ENCODE peak calls at places on chromosomes 4 and X, in eight cellular contexts. One of them, this sample, is unnamed.

GRCh38 chr4:2755821-2756690 is at the start of gene TNIP2:
- DNase-seq in SW 1271: peak; percentile 6
- DNase-seq in breast epithelium: peak; percentile 59
- DNase-seq in neural crest cell: peak; percentile 64
- DNase-seq in NCI-H1092 treated with DMSO at 0.1 percent for 48 hours: peak; percentile 48
- DNase-seq in endothelial cell: peak; percentile 74
- DNase-seq in caudate nucleus: peak; percentile 75
- DNase-seq in EL: peak; percentile 85
- DNase-seq in this sample: peak; percentile 69

GRCh38 chrX:1802912-1803311 is 188.1 kb downstream of the ASMT start:
- DNase-seq in SW 1271: no peak
- DNase-seq in breast epithelium: no peak
- DNase-seq in neural crest cell: no peak
- DNase-seq in NCI-H1092 treated with DMSO at 0.1 percent for 48 hours: no peak
- DNase-seq in endothelial cell: no peak
- DNase-seq in caudate nucleus: no peak
- DNase-seq in EL: no peak
- DNase-seq in this sample: no peak

GRCh38 chrX:134460005-134460860 is at the start of gene HPRT1:
- DNase-seq in SW 1271: no peak
- DNase-seq in breast epithelium: peak; percentile 50
- DNase-seq in neural crest cell: peak; percentile 60
- DNase-seq in NCI-H1092 treated with DMSO at 0.1 percent for 48 hours: peak; percentile 72
- DNase-seq in endothelial cell: peak; percentile 64
- DNase-seq in caudate nucleus: peak; percentile 64
- DNase-seq in EL: peak; percentile 80
- DNase-seq in this sample: peak; percentile 71

GRCh38 chrX:13893826-13894225 is 76.9 kb upstream of the GPM6B start:
- DNase-seq in SW 1271: no peak
- DNase-seq in breast epithelium: no peak
- DNase-seq in neural crest cell: no peak
- DNase-seq in NCI-H1092 treated with DMSO at 0.1 percent for 48 hours: no peak
- DNase-seq in endothelial cell: no peak
- DNase-seq in caudate nucleus: no peak
- DNase-seq in EL: no peak
- DNase-seq in this sample: no peak

GRCh38 chr4:8506373-8507250 is 66.0 kb downstream of the TRMT44 start:
- DNase-seq in SW 1271: no peak
- DNase-seq in breast epithelium: peak; percentile 92
- DNase-seq in neural crest cell: no peak
- DNase-seq in NCI-H1092 treated with DMSO at 0.1 percent for 48 hours: no peak
- DNase-seq in endothelial cell: no peak
- DNase-seq in caudate nucleus: no peak
- DNase-seq in EL: peak; percentile 55
- DNase-seq in this sample: peak; percentile 43

GRCh38 chrX:100659431-100660137 is 15.6 kb downstream of the SRPX2 start:
- DNase-seq in SW 1271: no peak
- DNase-seq in breast epithelium: no peak
- DNase-seq in neural crest cell: no peak
- DNase-seq in NCI-H1092 treated with DMSO at 0.1 percent for 48 hours: peak; percentile 46
- DNase-seq in endothelial cell: no peak
- DNase-seq in caudate nucleus: no peak
- DNase-seq in EL: peak; percentile 9
- DNase-seq in this sample: no peak

GRCh38 chr4:3688018-3688998 is 77.9 kb upstream of the ADRA2C start:
- DNase-seq in SW 1271: no peak
- DNase-seq in breast epithelium: no peak
- DNase-seq in neural crest cell: no peak
- DNase-seq in NCI-H1092 treated with DMSO at 0.1 percent for 48 hours: no peak
- DNase-seq in endothelial cell: no peak
- DNase-seq in caudate nucleus: no peak
- DNase-seq in EL: no peak
- DNase-seq in this sample: no peak

GRCh38 chr4:148780426-148781005 is 338.3 kb upstream of the NR3C2 start:
- DNase-seq in SW 1271: no peak
- DNase-seq in breast epithelium: no peak
- DNase-seq in neural crest cell: no peak
- DNase-seq in NCI-H1092 treated with DMSO at 0.1 percent for 48 hours: no peak
- DNase-seq in endothelial cell: no peak
- DNase-seq in caudate nucleus: no peak
- DNase-seq in EL: no peak
- DNase-seq in this sample: no peak

GRCh38 chr4:169254546-169254983 is 16.2 kb downstream of the SH3RF1 start:
- DNase-seq in SW 1271: no peak
- DNase-seq in breast epithelium: no peak
- DNase-seq in neural crest cell: no peak
- DNase-seq in NCI-H1092 treated with DMSO at 0.1 percent for 48 hours: no peak
- DNase-seq in endothelial cell: no peak
- DNase-seq in caudate nucleus: no peak
- DNase-seq in EL: peak; percentile 90
- DNase-seq in this sample: no peak

GRCh38 chr4:185099024-185099682 is 43.9 kb upstream of the SLC25A4 start:
- DNase-seq in SW 1271: no peak
- DNase-seq in breast epithelium: no peak
- DNase-seq in neural crest cell: no peak
- DNase-seq in NCI-H1092 treated with DMSO at 0.1 percent for 48 hours: no peak
- DNase-seq in endothelial cell: no peak
- DNase-seq in caudate nucleus: no peak
- DNase-seq in EL: no peak
- DNase-seq in this sample: no peak

GRCh38 chrX:132758778-132759177 is 199.7 kb downstream of the HS6ST2 start:
- DNase-seq in SW 1271: no peak
- DNase-seq in breast epithelium: no peak
- DNase-seq in neural crest cell: no peak
- DNase-seq in NCI-H1092 treated with DMSO at 0.1 percent for 48 hours: no peak
- DNase-seq in endothelial cell: no peak
- DNase-seq in caudate nucleus: no peak
- DNase-seq in EL: no peak
- DNase-seq in this sample: no peak

GRCh38 chr4:12724520-12724919 is 759.6 kb downstream of the RAB28 start:
- DNase-seq in SW 1271: no peak
- DNase-seq in breast epithelium: no peak
- DNase-seq in neural crest cell: no peak
- DNase-seq in NCI-H1092 treated with DMSO at 0.1 percent for 48 hours: peak; percentile 11
- DNase-seq in endothelial cell: no peak
- DNase-seq in caudate nucleus: no peak
- DNase-seq in EL: no peak
- DNase-seq in this sample: no peak

GRCh38 chrX:150200820-150201287 is 162.3 kb upstream of the MAMLD1 start:
- DNase-seq in SW 1271: peak; percentile 80
- DNase-seq in breast epithelium: peak; percentile 65
- DNase-seq in neural crest cell: no peak
- DNase-seq in NCI-H1092 treated with DMSO at 0.1 percent for 48 hours: peak; percentile 85
- DNase-seq in endothelial cell: no peak
- DNase-seq in caudate nucleus: no peak
- DNase-seq in EL: peak; percentile 98
- DNase-seq in this sample: no peak

GRCh38 chrX:131271826-131272225 is 17.3 kb downstream of the IGSF1 start:
- DNase-seq in SW 1271: no peak
- DNase-seq in breast epithelium: no peak
- DNase-seq in neural crest cell: no peak
- DNase-seq in NCI-H1092 treated with DMSO at 0.1 percent for 48 hours: no peak
- DNase-seq in endothelial cell: no peak
- DNase-seq in caudate nucleus: no peak
- DNase-seq in EL: no peak
- DNase-seq in this sample: no peak

GRCh38 chr4:13535118-13535517 is 9.2 kb downstream of the NKX3-2 start:
- DNase-seq in SW 1271: no peak
- DNase-seq in breast epithelium: no peak
- DNase-seq in neural crest cell: no peak
- DNase-seq in NCI-H1092 treated with DMSO at 0.1 percent for 48 hours: no peak
- DNase-seq in endothelial cell: no peak
- DNase-seq in caudate nucleus: no peak
- DNase-seq in EL: no peak
- DNase-seq in this sample: no peak

GRCh38 chr4:41877020-41877796 is 58.0 kb upstream of the TMEM33 start:
- DNase-seq in SW 1271: no peak
- DNase-seq in breast epithelium: no peak
- DNase-seq in neural crest cell: no peak
- DNase-seq in NCI-H1092 treated with DMSO at 0.1 percent for 48 hours: no peak
- DNase-seq in endothelial cell: no peak
- DNase-seq in caudate nucleus: no peak
- DNase-seq in EL: no peak
- DNase-seq in this sample: no peak

GRCh38 chr4:158649111-158649680 is 22.5 kb downstream of the C4orf46 start:
- DNase-seq in SW 1271: no peak
- DNase-seq in breast epithelium: no peak
- DNase-seq in neural crest cell: no peak
- DNase-seq in NCI-H1092 treated with DMSO at 0.1 percent for 48 hours: no peak
- DNase-seq in endothelial cell: no peak
- DNase-seq in caudate nucleus: no peak
- DNase-seq in EL: peak; percentile 14
- DNase-seq in this sample: no peak

GRCh38 chr4:114366368-114366767 is 232.2 kb upstream of the UGT8 start:
- DNase-seq in SW 1271: no peak
- DNase-seq in breast epithelium: no peak
- DNase-seq in neural crest cell: no peak
- DNase-seq in NCI-H1092 treated with DMSO at 0.1 percent for 48 hours: no peak
- DNase-seq in endothelial cell: no peak
- DNase-seq in caudate nucleus: no peak
- DNase-seq in EL: peak; percentile 30
- DNase-seq in this sample: no peak

GRCh38 chr4:88725986-88726385 is 28.4 kb upstream of the NAP1L5 start:
- DNase-seq in SW 1271: no peak
- DNase-seq in breast epithelium: no peak
- DNase-seq in neural crest cell: no peak
- DNase-seq in NCI-H1092 treated with DMSO at 0.1 percent for 48 hours: no peak
- DNase-seq in endothelial cell: no peak
- DNase-seq in caudate nucleus: no peak
- DNase-seq in EL: no peak
- DNase-seq in this sample: no peak

GRCh38 chrX:110089656-110090404 is 86.9 kb downstream of the TMEM164 start:
- DNase-seq in SW 1271: no peak
- DNase-seq in breast epithelium: no peak
- DNase-seq in neural crest cell: no peak
- DNase-seq in NCI-H1092 treated with DMSO at 0.1 percent for 48 hours: no peak
- DNase-seq in endothelial cell: no peak
- DNase-seq in caudate nucleus: no peak
- DNase-seq in EL: no peak
- DNase-seq in this sample: no peak

GRCh38 chr4:83751336-83751949 is 215.5 kb downstream of the GPAT3 start:
- DNase-seq in SW 1271: no peak
- DNase-seq in breast epithelium: no peak
- DNase-seq in neural crest cell: no peak
- DNase-seq in NCI-H1092 treated with DMSO at 0.1 percent for 48 hours: no peak
- DNase-seq in endothelial cell: no peak
- DNase-seq in caudate nucleus: no peak
- DNase-seq in EL: no peak
- DNase-seq in this sample: no peak

GRCh38 chr4:182929296-182929695 is 12.1 kb upstream of the DCTD start:
- DNase-seq in SW 1271: no peak
- DNase-seq in breast epithelium: no peak
- DNase-seq in neural crest cell: no peak
- DNase-seq in NCI-H1092 treated with DMSO at 0.1 percent for 48 hours: no peak
- DNase-seq in endothelial cell: no peak
- DNase-seq in caudate nucleus: no peak
- DNase-seq in EL: peak; percentile 95
- DNase-seq in this sample: peak; percentile 64

GRCh38 chrX:77119706-77120105 is 327.5 kb upstream of the FGF16 start:
- DNase-seq in SW 1271: no peak
- DNase-seq in breast epithelium: no peak
- DNase-seq in neural crest cell: no peak
- DNase-seq in NCI-H1092 treated with DMSO at 0.1 percent for 48 hours: no peak
- DNase-seq in endothelial cell: no peak
- DNase-seq in caudate nucleus: no peak
- DNase-seq in EL: no peak
- DNase-seq in this sample: no peak

GRCh38 chrX:65522739-65523372 is 11.7 kb downstream of the LAS1L start:
- DNase-seq in SW 1271: no peak
- DNase-seq in breast epithelium: no peak
- DNase-seq in neural crest cell: no peak
- DNase-seq in NCI-H1092 treated with DMSO at 0.1 percent for 48 hours: no peak
- DNase-seq in endothelial cell: no peak
- DNase-seq in caudate nucleus: no peak
- DNase-seq in EL: peak; percentile 61
- DNase-seq in this sample: no peak

GRCh38 chr4:140102406-140102805 is 51.6 kb downstream of the MAML3 start:
- DNase-seq in SW 1271: no peak
- DNase-seq in breast epithelium: no peak
- DNase-seq in neural crest cell: no peak
- DNase-seq in NCI-H1092 treated with DMSO at 0.1 percent for 48 hours: no peak
- DNase-seq in endothelial cell: no peak
- DNase-seq in caudate nucleus: no peak
- DNase-seq in EL: peak; percentile 38
- DNase-seq in this sample: no peak

GRCh38 chr4:34258176-34258575 is 1986.1 kb downstream of the ARAP2 start:
- DNase-seq in SW 1271: no peak
- DNase-seq in breast epithelium: no peak
- DNase-seq in neural crest cell: no peak
- DNase-seq in NCI-H1092 treated with DMSO at 0.1 percent for 48 hours: no peak
- DNase-seq in endothelial cell: no peak
- DNase-seq in caudate nucleus: no peak
- DNase-seq in EL: peak; percentile 25
- DNase-seq in this sample: no peak

GRCh38 chrX:134180566-134180965 is 56.4 kb upstream of the CCDC160 start:
- DNase-seq in SW 1271: no peak
- DNase-seq in breast epithelium: no peak
- DNase-seq in neural crest cell: no peak
- DNase-seq in NCI-H1092 treated with DMSO at 0.1 percent for 48 hours: no peak
- DNase-seq in endothelial cell: no peak
- DNase-seq in caudate nucleus: no peak
- DNase-seq in EL: no peak
- DNase-seq in this sample: no peak

GRCh38 chrX:20530319-20530979 is 263.7 kb upstream of the RPS6KA3 start:
- DNase-seq in SW 1271: no peak
- DNase-seq in breast epithelium: peak; percentile 26
- DNase-seq in neural crest cell: peak; percentile 79
- DNase-seq in NCI-H1092 treated with DMSO at 0.1 percent for 48 hours: peak; percentile 71
- DNase-seq in endothelial cell: peak; percentile 58
- DNase-seq in caudate nucleus: peak; percentile 40
- DNase-seq in EL: peak; percentile 45
- DNase-seq in this sample: peak; percentile 74

GRCh38 chr4:21769404-21770147 is 179.0 kb downstream of the KCNIP4 start:
- DNase-seq in SW 1271: no peak
- DNase-seq in breast epithelium: no peak
- DNase-seq in neural crest cell: no peak
- DNase-seq in NCI-H1092 treated with DMSO at 0.1 percent for 48 hours: no peak
- DNase-seq in endothelial cell: no peak
- DNase-seq in caudate nucleus: no peak
- DNase-seq in EL: peak; percentile 85
- DNase-seq in this sample: no peak

GRCh38 chrX:16451331-16451730 is 198.6 kb upstream of the S100G start:
- DNase-seq in SW 1271: no peak
- DNase-seq in breast epithelium: no peak
- DNase-seq in neural crest cell: no peak
- DNase-seq in NCI-H1092 treated with DMSO at 0.1 percent for 48 hours: no peak
- DNase-seq in endothelial cell: no peak
- DNase-seq in caudate nucleus: no peak
- DNase-seq in EL: no peak
- DNase-seq in this sample: no peak

GRCh38 chrX:109485470-109486340 is 3.8 kb upstream of the GUCY2F start:
- DNase-seq in SW 1271: no peak
- DNase-seq in breast epithelium: peak; percentile 51
- DNase-seq in neural crest cell: peak; percentile 76
- DNase-seq in NCI-H1092 treated with DMSO at 0.1 percent for 48 hours: peak; percentile 65
- DNase-seq in endothelial cell: peak; percentile 51
- DNase-seq in caudate nucleus: peak; percentile 20
- DNase-seq in EL: peak; percentile 55
- DNase-seq in this sample: peak; percentile 54

GRCh38 chr4:54100607-54101189 is 735 bp downstream of the GSX2 start:
- DNase-seq in SW 1271: no peak
- DNase-seq in breast epithelium: no peak
- DNase-seq in neural crest cell: no peak
- DNase-seq in NCI-H1092 treated with DMSO at 0.1 percent for 48 hours: no peak
- DNase-seq in endothelial cell: no peak
- DNase-seq in caudate nucleus: no peak
- DNase-seq in EL: peak; percentile 43
- DNase-seq in this sample: no peak

GRCh38 chrX:112734250-112734649 is 54.5 kb upstream of the LHFPL1 start:
- DNase-seq in SW 1271: no peak
- DNase-seq in breast epithelium: no peak
- DNase-seq in neural crest cell: no peak
- DNase-seq in NCI-H1092 treated with DMSO at 0.1 percent for 48 hours: no peak
- DNase-seq in endothelial cell: no peak
- DNase-seq in caudate nucleus: no peak
- DNase-seq in EL: no peak
- DNase-seq in this sample: peak; percentile 34

GRCh38 chr4:160026720-160027119 is 923.8 kb downstream of the RAPGEF2 start:
- DNase-seq in SW 1271: no peak
- DNase-seq in breast epithelium: no peak
- DNase-seq in neural crest cell: no peak
- DNase-seq in NCI-H1092 treated with DMSO at 0.1 percent for 48 hours: no peak
- DNase-seq in endothelial cell: no peak
- DNase-seq in caudate nucleus: no peak
- DNase-seq in EL: no peak
- DNase-seq in this sample: no peak

This sample was measured in putamen.